ENCODE peak calls at places on chromosome 5, in eight cellular contexts. C is heart left ventricle, H is cardiac muscle cell, D is ovary, L is sigmoid colon, A is mucosa of descending colon, G is Peyer's patch, J is endodermal cell. F is an unnamed sample.
A peak's percentile ranks its signal among the peaks of the same experiment; 100 is the strongest.

GRCh38 chr5:65190328-65191053 is 291.2 kb downstream of the ADAMTS6 start:
- DNase-seq in A (no peak), J (no peak), D (no peak), H (peak; percentile 89), G (no peak), L (no peak), C (no peak), F (peak; percentile 98)

GRCh38 chr5:149141957-149142851 is 911 bp downstream of the ABLIM3 start:
- DNase-seq in D (no peak), G (peak; percentile 53), C (peak; percentile 58), L (no peak), H (peak; percentile 25), J (no peak), A (no peak), F (no peak)

GRCh38 chr5:116856271-116856670 is 281.6 kb upstream of the SEMA6A start:
- DNase-seq in G (no peak), L (no peak), J (no peak), H (no peak), A (no peak), D (no peak), C (no peak), F (no peak)

GRCh38 chr5:6491548-6492290 is 43.1 kb downstream of the UBE2QL1 start:
- DNase-seq in C (no peak), J (no peak), A (no peak), H (no peak), L (no peak), G (no peak), D (no peak), F (no peak)

GRCh38 chr5:171759777-171760176 is 25.8 kb upstream of the SMIM23 start:
- DNase-seq in H (no peak), L (no peak), A (no peak), G (no peak), C (no peak), D (no peak), J (no peak), F (no peak)

GRCh38 chr5:75265731-75266130 is 29.1 kb upstream of the ANKRD31 start:
- DNase-seq in A (no peak), H (peak; percentile 55), D (no peak), L (no peak), J (no peak), C (no peak), G (no peak), F (peak; percentile 13)

GRCh38 chr5:131776451-131776850 is 20.4 kb downstream of the FNIP1 start:
- DNase-seq in G (no peak), A (no peak), L (no peak), H (peak; percentile 37), J (no peak), D (no peak), C (no peak), F (no peak)

GRCh38 chr5:10364186-10364689 is 10.7 kb downstream of the MARCHF6 start:
- DNase-seq in J (no peak), D (no peak), G (no peak), C (no peak), L (no peak), H (no peak), A (no peak), F (no peak)

GRCh38 chr5:108857905-108858304 is 110.2 kb downstream of the FER start:
- DNase-seq in J (no peak), A (no peak), H (no peak), D (no peak), G (no peak), C (no peak), L (no peak), F (no peak)

GRCh38 chr5:1038417-1039209 is 30.0 kb downstream of the NKD2 start:
- DNase-seq in J (no peak), A (no peak), L (peak; percentile 59), G (no peak), H (no peak), C (peak; percentile 17), D (peak; percentile 11), F (no peak)

GRCh38 chr5:177233206-177233605 is 70.3 kb downstream of the RAB24 start:
- DNase-seq in A (no peak), L (no peak), D (no peak), G (no peak), J (no peak), C (no peak), H (no peak), F (no peak)

GRCh38 chr5:36079200-36079761 is 12.6 kb upstream of the UGT3A2 start:
- DNase-seq in G (no peak), L (no peak), A (no peak), H (peak; percentile 69), D (no peak), J (peak; percentile 85), C (no peak), F (no peak)

GRCh38 chr5:78968781-78969180 is 16.3 kb downstream of the ARSB start:
- DNase-seq in G (no peak), H (no peak), J (no peak), L (no peak), D (no peak), A (no peak), C (no peak), F (no peak)

GRCh38 chr5:14206028-14206725 is 63.0 kb downstream of the TRIO start:
- DNase-seq in C (no peak), G (no peak), L (no peak), A (no peak), J (no peak), H (peak; percentile 42), D (no peak), F (no peak)

GRCh38 chr5:169335806-169336205 is 34.9 kb upstream of the SLIT3 start:
- DNase-seq in A (no peak), L (no peak), H (no peak), J (no peak), G (no peak), D (no peak), C (no peak), F (no peak)

GRCh38 chr5:82406200-82406773 is 128.1 kb upstream of the RPS23 start:
- DNase-seq in L (no peak), A (no peak), D (no peak), J (no peak), C (no peak), G (no peak), H (peak; percentile 98), F (peak; percentile 72)

GRCh38 chr5:119453045-119453383 is 717 bp downstream of the HSD17B4 start:
- DNase-seq in A (no peak), C (no peak), D (no peak), H (peak; percentile 56), J (no peak), L (no peak), G (peak; percentile 54), F (no peak)

GRCh38 chr5:154373729-154374179 is 72.0 kb upstream of the SAP30L start:
- DNase-seq in C (no peak), D (no peak), J (no peak), H (peak; percentile 29), L (no peak), A (no peak), G (no peak), F (no peak)

GRCh38 chr5:132364319-132364718 is 5.2 kb upstream of the SLC22A5 start:
- DNase-seq in J (no peak), D (no peak), H (peak; percentile 87), C (peak; percentile 37), G (no peak), A (no peak), L (no peak), F (peak; percentile 86)

GRCh38 chr5:113218906-113219517 is 215.8 kb downstream of the TSSK1B start:
- DNase-seq in J (no peak), G (no peak), H (no peak), A (no peak), L (no peak), C (no peak), D (no peak), F (no peak)

GRCh38 chr5:82586597-82586996 is 308.4 kb upstream of the RPS23 start:
- DNase-seq in G (no peak), L (no peak), J (no peak), D (no peak), C (no peak), A (no peak), H (no peak), F (no peak)

GRCh38 chr5:60701317-60701988 is 1.5 kb upstream of the DEPDC1B start:
- DNase-seq in A (no peak), G (no peak), C (no peak), L (no peak), D (no peak), H (no peak), J (no peak), F (no peak)

GRCh38 chr5:179006564-179006963 is 11.4 kb upstream of the GRM6 start:
- DNase-seq in G (no peak), A (no peak), H (no peak), J (no peak), D (no peak), L (no peak), C (no peak), F (no peak)

GRCh38 chr5:179008667-179009066 is 13.5 kb upstream of the GRM6 start:
- DNase-seq in A (no peak), D (no peak), G (no peak), L (no peak), C (no peak), J (no peak), H (no peak), F (no peak)
- TF ChIP-seq CTCF in A (no peak), D (no peak), G (no peak), L (no peak), C (peak; percentile 12), J (peak; percentile 51), H (peak; percentile 17), F (peak; percentile 19)

DNA sequence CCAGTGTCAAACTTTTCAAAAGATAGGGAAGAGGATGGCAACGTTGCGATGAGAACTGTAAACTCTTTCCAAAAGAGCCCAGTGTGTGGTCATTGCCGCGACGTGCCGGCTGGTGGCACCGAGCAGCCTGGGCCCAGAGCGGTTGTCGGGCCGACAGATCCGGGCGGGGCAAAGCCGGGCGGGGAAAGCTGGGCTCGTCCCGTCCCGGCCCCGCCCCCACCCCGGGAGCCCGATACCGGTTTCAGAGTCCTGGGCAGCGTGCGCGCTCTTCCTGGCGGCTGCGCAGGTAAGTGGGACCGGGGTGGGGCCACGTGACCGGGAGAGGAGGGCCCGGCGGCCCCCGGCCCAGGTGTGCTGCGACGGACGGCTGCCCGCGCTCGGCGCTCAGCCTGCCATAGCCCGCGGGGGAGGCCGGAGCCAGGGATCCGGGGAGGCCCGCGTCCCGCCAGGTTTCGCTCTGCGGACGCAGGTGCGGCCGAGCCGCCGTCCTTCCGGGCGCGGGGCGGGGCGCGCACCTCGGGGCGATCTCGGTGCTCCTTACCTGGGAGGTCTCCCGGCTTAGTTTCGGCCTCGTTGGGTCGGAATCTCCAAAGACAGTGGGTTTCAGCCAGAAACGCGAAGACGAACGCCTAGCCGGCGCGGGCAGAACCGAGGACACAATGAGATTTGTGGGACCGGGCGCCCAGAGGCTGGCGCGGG is at the start of gene MARVELD2:
- DNase-seq in H (peak; percentile 63), J (peak; percentile 97), L (no peak), A (peak; percentile 94), C (peak; percentile 70), D (peak; percentile 37), G (peak; percentile 94), F (no peak)
- H3K4me3 ChIP-seq in H (peak within 1 kb of the TSS; percentile 43), J (peak within 1 kb of the TSS; percentile 81), L (peak within 1 kb of the TSS; percentile 61), A (peak within 1 kb of the TSS; percentile 54), C (peak within 1 kb of the TSS; percentile 64), D (peak within 1 kb of the TSS; percentile 38), G (peak within 1 kb of the TSS; percentile 88), F (peak within 1 kb of the TSS; percentile 51)

GRCh38 chr5:37838152-37838932 is 1.5 kb downstream of the GDNF start:
- DNase-seq in A (no peak), J (peak; percentile 86), H (peak; percentile 33), L (peak; percentile 79), D (peak; percentile 33), G (no peak), C (no peak), F (no peak)
- TF ChIP-seq CTCF in A (no peak), J (peak; percentile 54), H (peak; percentile 17), L (no peak), D (no peak), G (no peak), C (no peak), F (peak; percentile 34)

GRCh38 chr5:150639751-150640150 is 709 bp upstream of the SYNPO start:
- DNase-seq in C (no peak), A (no peak), G (no peak), J (no peak), H (peak; percentile 52), L (no peak), D (peak; percentile 76), F (no peak)
- H3K4me3 ChIP-seq in C (peak overlapping the region; percentile 50), A (no peak overlapping the region), G (no peak overlapping the region), J (no peak overlapping the region), H (no peak overlapping the region), L (no peak overlapping the region), D (no peak overlapping the region), F (no peak overlapping the region)

F was measured in AG09309.